ENCODE peak calls at places on chromosome 1, in nine cellular contexts. One of them, this sample, is unnamed.

GRCh38 chr1:210692796-210693195 is 364.1 kb downstream of the HHAT start:
- DNase-seq in left lung: no peak
- DNase-seq in CD4-positive, alpha-beta memory T cell: no peak
- DNase-seq in neuronal stem cell: no peak
- DNase-seq in Peyer's patch: no peak
- DNase-seq in fibroblast of lung: no peak
- DNase-seq in upper lobe of right lung: no peak
- DNase-seq in tibial nerve: no peak
- DNase-seq in heart right ventricle: no peak
- DNase-seq in this sample: no peak

GRCh38 chr1:2235300-2235998 is 7.3 kb downstream of the SKI start:
- DNase-seq in neuronal stem cell: no peak
- DNase-seq in left lung: no peak
- DNase-seq in upper lobe of right lung: peak; percentile 67
- DNase-seq in tibial nerve: no peak
- DNase-seq in heart right ventricle: no peak
- DNase-seq in CD4-positive, alpha-beta memory T cell: no peak
- DNase-seq in Peyer's patch: no peak
- DNase-seq in fibroblast of lung: no peak
- DNase-seq in this sample: no peak

GRCh38 chr1:167881786-167882185 is 32.1 kb downstream of the ADCY10 start:
- DNase-seq in left lung: no peak
- DNase-seq in fibroblast of lung: no peak
- DNase-seq in upper lobe of right lung: no peak
- DNase-seq in tibial nerve: no peak
- DNase-seq in CD4-positive, alpha-beta memory T cell: no peak
- DNase-seq in Peyer's patch: no peak
- DNase-seq in heart right ventricle: no peak
- DNase-seq in neuronal stem cell: no peak
- DNase-seq in this sample: no peak

GRCh38 chr1:37734629-37735591 is 30.0 kb downstream of the EPHA10 start:
- DNase-seq in neuronal stem cell: peak; percentile 33
- DNase-seq in CD4-positive, alpha-beta memory T cell: no peak
- DNase-seq in heart right ventricle: no peak
- DNase-seq in left lung: no peak
- DNase-seq in Peyer's patch: peak; percentile 90
- DNase-seq in fibroblast of lung: no peak
- DNase-seq in tibial nerve: no peak
- DNase-seq in upper lobe of right lung: no peak
- DNase-seq in this sample: peak; percentile 76

GRCh38 chr1:94871031-94871430 is 50.9 kb downstream of the SLC44A3 start:
- DNase-seq in heart right ventricle: no peak
- DNase-seq in Peyer's patch: no peak
- DNase-seq in CD4-positive, alpha-beta memory T cell: no peak
- DNase-seq in left lung: no peak
- DNase-seq in upper lobe of right lung: no peak
- DNase-seq in fibroblast of lung: no peak
- DNase-seq in tibial nerve: no peak
- DNase-seq in neuronal stem cell: no peak
- DNase-seq in this sample: no peak

GRCh38 chr1:103371234-103371633 is 154.3 kb upstream of the RNPC3 start:
- DNase-seq in upper lobe of right lung: no peak
- DNase-seq in tibial nerve: no peak
- DNase-seq in Peyer's patch: no peak
- DNase-seq in CD4-positive, alpha-beta memory T cell: no peak
- DNase-seq in neuronal stem cell: no peak
- DNase-seq in left lung: no peak
- DNase-seq in heart right ventricle: no peak
- DNase-seq in fibroblast of lung: no peak
- DNase-seq in this sample: no peak

GRCh38 chr1:229452956-229453801 is 19.3 kb upstream of the ACTA1 start:
- DNase-seq in upper lobe of right lung: no peak
- DNase-seq in heart right ventricle: no peak
- DNase-seq in tibial nerve: no peak
- DNase-seq in fibroblast of lung: peak; percentile 46
- DNase-seq in neuronal stem cell: no peak
- DNase-seq in Peyer's patch: no peak
- DNase-seq in left lung: no peak
- DNase-seq in CD4-positive, alpha-beta memory T cell: no peak
- DNase-seq in this sample: peak; percentile 20

GRCh38 chr1:110544753-110545152 is 25.8 kb upstream of the KCNA10 start:
- DNase-seq in tibial nerve: no peak
- DNase-seq in heart right ventricle: no peak
- DNase-seq in upper lobe of right lung: no peak
- DNase-seq in CD4-positive, alpha-beta memory T cell: no peak
- DNase-seq in Peyer's patch: no peak
- DNase-seq in fibroblast of lung: no peak
- DNase-seq in neuronal stem cell: no peak
- DNase-seq in left lung: no peak
- DNase-seq in this sample: no peak

GRCh38 chr1:232249834-232250233 is 380.1 kb downstream of the SIPA1L2 start:
- DNase-seq in CD4-positive, alpha-beta memory T cell: no peak
- DNase-seq in Peyer's patch: no peak
- DNase-seq in heart right ventricle: no peak
- DNase-seq in fibroblast of lung: no peak
- DNase-seq in tibial nerve: no peak
- DNase-seq in neuronal stem cell: no peak
- DNase-seq in left lung: no peak
- DNase-seq in upper lobe of right lung: no peak
- DNase-seq in this sample: no peak

GRCh38 chr1:99603699-99604595 is 42.0 kb upstream of the PALMD start:
- DNase-seq in CD4-positive, alpha-beta memory T cell: no peak
- DNase-seq in Peyer's patch: no peak
- DNase-seq in upper lobe of right lung: no peak
- DNase-seq in tibial nerve: no peak
- DNase-seq in neuronal stem cell: no peak
- DNase-seq in fibroblast of lung: peak; percentile 41
- DNase-seq in left lung: no peak
- DNase-seq in heart right ventricle: no peak
- DNase-seq in this sample: no peak

GRCh38 chr1:30991852-30992606 is 73.5 kb downstream of the PUM1 start:
- DNase-seq in Peyer's patch: no peak
- DNase-seq in CD4-positive, alpha-beta memory T cell: no peak
- DNase-seq in neuronal stem cell: no peak
- DNase-seq in upper lobe of right lung: no peak
- DNase-seq in left lung: no peak
- DNase-seq in fibroblast of lung: no peak
- DNase-seq in heart right ventricle: no peak
- DNase-seq in tibial nerve: no peak
- DNase-seq in this sample: no peak

GRCh38 chr1:30997463-30998057 is 68.0 kb downstream of the PUM1 start:
- DNase-seq in CD4-positive, alpha-beta memory T cell: no peak
- DNase-seq in tibial nerve: no peak
- DNase-seq in left lung: no peak
- DNase-seq in Peyer's patch: no peak
- DNase-seq in upper lobe of right lung: no peak
- DNase-seq in neuronal stem cell: no peak
- DNase-seq in heart right ventricle: no peak
- DNase-seq in fibroblast of lung: no peak
- DNase-seq in this sample: no peak

GRCh38 chr1:30998171-30998570 is 67.3 kb downstream of the PUM1 start:
- DNase-seq in neuronal stem cell: no peak
- DNase-seq in CD4-positive, alpha-beta memory T cell: no peak
- DNase-seq in tibial nerve: no peak
- DNase-seq in heart right ventricle: no peak
- DNase-seq in fibroblast of lung: no peak
- DNase-seq in upper lobe of right lung: no peak
- DNase-seq in Peyer's patch: no peak
- DNase-seq in left lung: no peak
- DNase-seq in this sample: no peak

GRCh38 chr1:30998887-30999286 is 66.6 kb downstream of the PUM1 start:
- DNase-seq in upper lobe of right lung: no peak
- DNase-seq in Peyer's patch: no peak
- DNase-seq in fibroblast of lung: no peak
- DNase-seq in left lung: no peak
- DNase-seq in tibial nerve: no peak
- DNase-seq in CD4-positive, alpha-beta memory T cell: no peak
- DNase-seq in heart right ventricle: no peak
- DNase-seq in neuronal stem cell: no peak
- DNase-seq in this sample: no peak

GRCh38 chr1:30995990-30996612 is 69.4 kb downstream of the PUM1 start:
- DNase-seq in left lung: no peak
- DNase-seq in heart right ventricle: no peak
- DNase-seq in neuronal stem cell: no peak
- DNase-seq in upper lobe of right lung: no peak
- DNase-seq in tibial nerve: no peak
- DNase-seq in fibroblast of lung: no peak
- DNase-seq in CD4-positive, alpha-beta memory T cell: no peak
- DNase-seq in Peyer's patch: no peak
- DNase-seq in this sample: no peak
- H3K4me1 ChIP-seq in left lung: peaks cover 33% of the 10 kb centered on the region
- H3K4me1 ChIP-seq in heart right ventricle: peaks cover 13% of the 10 kb centered on the region
- H3K4me1 ChIP-seq in neuronal stem cell: no peaks in the 10 kb centered on the region
- H3K4me1 ChIP-seq in upper lobe of right lung: peaks cover 6% of the 10 kb centered on the region
- H3K4me1 ChIP-seq in tibial nerve: no peaks in the 10 kb centered on the region
- H3K4me1 ChIP-seq in fibroblast of lung: no peaks in the 10 kb centered on the region
- H3K4me1 ChIP-seq in CD4-positive, alpha-beta memory T cell: peaks cover 17% of the 10 kb centered on the region
- H3K4me1 ChIP-seq in Peyer's patch: no peaks in the 10 kb centered on the region
- H3K4me1 ChIP-seq in this sample: no peaks in the 10 kb centered on the region

GRCh38 chr1:151370211-151370911 is 2.1 kb downstream of the SELENBP1 start:
- DNase-seq in fibroblast of lung: no peak
- DNase-seq in heart right ventricle: peak; percentile 69
- DNase-seq in tibial nerve: no peak
- DNase-seq in left lung: no peak
- DNase-seq in Peyer's patch: no peak
- DNase-seq in CD4-positive, alpha-beta memory T cell: no peak
- DNase-seq in neuronal stem cell: no peak
- DNase-seq in upper lobe of right lung: peak; percentile 76
- DNase-seq in this sample: no peak

GRCh38 chr1:151368745-151369610 is 3.5 kb downstream of the SELENBP1 start:
- DNase-seq in heart right ventricle: no peak
- DNase-seq in Peyer's patch: peak; percentile 75
- DNase-seq in fibroblast of lung: no peak
- DNase-seq in tibial nerve: no peak
- DNase-seq in left lung: no peak
- DNase-seq in neuronal stem cell: no peak
- DNase-seq in CD4-positive, alpha-beta memory T cell: no peak
- DNase-seq in upper lobe of right lung: no peak
- DNase-seq in this sample: peak; percentile 60

GRCh38 chr1:151371340-151371739 is 1.2 kb downstream of the SELENBP1 start:
- DNase-seq in left lung: peak; percentile 83
- DNase-seq in upper lobe of right lung: peak; percentile 90
- DNase-seq in CD4-positive, alpha-beta memory T cell: no peak
- DNase-seq in tibial nerve: peak; percentile 61
- DNase-seq in Peyer's patch: peak; percentile 73
- DNase-seq in heart right ventricle: peak; percentile 38
- DNase-seq in neuronal stem cell: no peak
- DNase-seq in fibroblast of lung: peak; percentile 60
- DNase-seq in this sample: peak; percentile 71

GRCh38 chr1:151368000-151368744 is 4.3 kb downstream of the SELENBP1 start:
- DNase-seq in upper lobe of right lung: no peak
- DNase-seq in tibial nerve: no peak
- DNase-seq in fibroblast of lung: no peak
- DNase-seq in Peyer's patch: no peak
- DNase-seq in neuronal stem cell: no peak
- DNase-seq in left lung: no peak
- DNase-seq in heart right ventricle: peak; percentile 42
- DNase-seq in CD4-positive, alpha-beta memory T cell: no peak
- DNase-seq in this sample: no peak

DNA sequence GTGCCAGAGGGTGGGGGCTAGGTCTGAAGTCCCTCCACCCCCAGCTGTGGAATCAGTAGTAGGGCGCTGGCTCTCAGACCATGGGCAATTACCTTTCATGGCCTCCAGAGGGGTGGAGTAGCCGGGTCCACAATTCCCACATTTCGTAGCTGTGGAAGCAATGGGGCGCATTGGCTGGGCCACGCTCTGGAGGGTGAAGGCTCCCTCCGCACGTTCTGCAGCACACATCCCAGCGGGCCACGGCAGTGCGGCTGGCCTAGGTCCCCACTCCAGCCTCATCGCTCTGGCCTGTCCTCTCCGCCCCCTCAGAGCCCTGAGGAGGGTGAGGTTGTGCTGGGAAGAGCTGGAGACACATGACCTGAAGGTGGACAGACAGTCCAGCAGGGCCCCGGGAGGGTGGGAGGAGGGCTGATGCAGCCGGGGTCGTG is 2.9 kb downstream of the SELENBP1 start:
- DNase-seq in CD4-positive, alpha-beta memory T cell: no peak
- DNase-seq in Peyer's patch: no peak
- DNase-seq in neuronal stem cell: no peak
- DNase-seq in heart right ventricle: no peak
- DNase-seq in fibroblast of lung: no peak
- DNase-seq in tibial nerve: no peak
- DNase-seq in upper lobe of right lung: no peak
- DNase-seq in left lung: no peak
- DNase-seq in this sample: no peak
- H3K4me3 ChIP-seq in CD4-positive, alpha-beta memory T cell: no peak overlapping the region
- H3K4me3 ChIP-seq in Peyer's patch: no peak overlapping the region
- H3K4me3 ChIP-seq in neuronal stem cell: no peak overlapping the region
- H3K4me3 ChIP-seq in heart right ventricle: peak overlapping the region; percentile 17
- H3K4me3 ChIP-seq in fibroblast of lung: no peak overlapping the region
- H3K4me3 ChIP-seq in tibial nerve: no peak overlapping the region
- H3K4me3 ChIP-seq in upper lobe of right lung: peak overlapping the region; percentile 61
- H3K4me3 ChIP-seq in left lung: no peak overlapping the region
- H3K4me3 ChIP-seq in this sample: no peak overlapping the region

DNA sequence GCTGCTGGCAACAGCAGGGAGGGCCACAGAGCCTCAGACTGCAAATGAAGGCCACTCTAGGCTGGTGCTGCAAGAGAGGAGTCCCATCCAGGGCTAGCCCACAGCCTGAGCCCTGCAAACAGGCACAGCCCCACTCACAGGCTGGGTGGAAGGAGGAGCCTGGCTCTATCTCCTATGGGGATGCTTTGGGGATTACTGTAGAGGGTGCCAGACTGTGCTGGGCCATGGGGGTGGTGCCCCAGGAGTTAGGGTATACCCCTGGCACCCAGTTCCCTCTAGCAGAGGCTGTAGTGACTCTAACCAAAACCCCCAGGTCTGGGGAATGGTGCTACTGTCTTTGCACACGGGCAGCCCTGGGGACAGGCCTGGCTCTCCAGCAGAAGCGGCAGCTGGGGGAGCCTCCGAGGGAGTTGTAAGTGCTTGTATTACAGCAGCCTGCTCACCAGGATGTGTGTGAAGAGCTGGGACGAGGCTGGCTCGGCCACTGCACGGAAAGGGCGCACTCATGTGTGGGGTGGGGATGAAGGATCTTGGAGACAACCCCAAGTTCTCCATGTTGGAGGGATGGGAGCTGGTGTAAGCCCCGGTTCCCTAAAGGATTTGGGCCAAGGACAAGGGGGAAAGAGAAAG is 23.4 kb upstream of the EVA1B start:
- DNase-seq in tibial nerve: no peak
- DNase-seq in heart right ventricle: no peak
- DNase-seq in neuronal stem cell: no peak
- DNase-seq in CD4-positive, alpha-beta memory T cell: no peak
- DNase-seq in left lung: no peak
- DNase-seq in fibroblast of lung: no peak
- DNase-seq in upper lobe of right lung: no peak
- DNase-seq in Peyer's patch: no peak
- DNase-seq in this sample: no peak
- H3K27ac ChIP-seq in tibial nerve: no peak overlapping the region
- H3K27ac ChIP-seq in heart right ventricle: no peak overlapping the region
- H3K27ac ChIP-seq in neuronal stem cell: no peak overlapping the region
- H3K27ac ChIP-seq in CD4-positive, alpha-beta memory T cell: no peak overlapping the region
- H3K27ac ChIP-seq in left lung: no peak overlapping the region
- H3K27ac ChIP-seq in fibroblast of lung: no peak overlapping the region
- H3K27ac ChIP-seq in upper lobe of right lung: no peak overlapping the region
- H3K27ac ChIP-seq in Peyer's patch: no peak overlapping the region
- H3K27ac ChIP-seq in this sample: no peak overlapping the region

DNA sequence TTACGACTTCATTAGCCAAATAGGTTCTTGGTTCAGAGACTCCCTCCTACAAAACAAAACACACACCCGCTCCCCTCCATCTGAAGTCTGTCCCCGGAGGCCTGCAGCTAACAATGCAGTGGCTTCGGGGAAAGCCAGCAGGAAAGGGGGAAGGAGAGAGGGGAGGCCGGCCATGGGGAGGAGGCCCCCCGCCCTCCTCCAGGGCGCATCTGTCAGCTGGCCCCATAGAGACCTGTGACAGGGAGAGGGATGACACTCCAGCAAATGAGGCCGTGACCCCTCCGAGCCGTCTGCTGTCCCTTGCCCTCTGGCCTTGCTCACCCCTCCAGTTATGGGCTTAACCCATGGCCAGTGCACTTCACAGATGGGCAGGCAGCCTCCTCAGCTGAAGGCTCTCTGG is 12.1 kb upstream of the CNTN2 start:
- DNase-seq in upper lobe of right lung: no peak
- DNase-seq in tibial nerve: no peak
- DNase-seq in heart right ventricle: no peak
- DNase-seq in fibroblast of lung: no peak
- DNase-seq in Peyer's patch: no peak
- DNase-seq in left lung: no peak
- DNase-seq in neuronal stem cell: peak; percentile 39
- DNase-seq in CD4-positive, alpha-beta memory T cell: no peak
- DNase-seq in this sample: no peak
- H3K4me1 ChIP-seq in upper lobe of right lung: no peaks in the 10 kb centered on the region
- H3K4me1 ChIP-seq in tibial nerve: no peaks in the 10 kb centered on the region
- H3K4me1 ChIP-seq in heart right ventricle: no peaks in the 10 kb centered on the region
- H3K4me1 ChIP-seq in fibroblast of lung: no peaks in the 10 kb centered on the region
- H3K4me1 ChIP-seq in Peyer's patch: no peaks in the 10 kb centered on the region
- H3K4me1 ChIP-seq in left lung: no peaks in the 10 kb centered on the region
- H3K4me1 ChIP-seq in neuronal stem cell: peaks cover 6% of the 10 kb centered on the region
- H3K4me1 ChIP-seq in CD4-positive, alpha-beta memory T cell: no peaks in the 10 kb centered on the region
- H3K4me1 ChIP-seq in this sample: no peaks in the 10 kb centered on the region